ENCODE peak calls at places on chromosomes 3 and 15, in seven cellular contexts. D is esophagus muscularis mucosa, F is tibial nerve, H is suprapubic skin, V is spleen, G is ovary, L is GM23248. Z is an unnamed sample. For H3K36me3, the result is how much of the 10 kb centered on the place peaks cover.

GRCh38 chr3:189937302-189938255 is 183.1 kb downstream of the P3H2 start:
- DNase-seq in F (no peak), D (no peak), H (no peak), G (no peak), V (no peak), L (peak), Z (no peak)

GRCh38 chr15:101309436-101310162 is 14.6 kb upstream of the SNRPA1 start:
- DNase-seq in L (no peak), V (peak), F (no peak), D (no peak), G (no peak), H (peak), Z (no peak)

GRCh38 chr3:83426311-83426710 is 1532.5 kb upstream of the CADM2 start:
- DNase-seq in H (no peak), G (no peak), L (no peak), D (no peak), F (no peak), V (no peak), Z (no peak)

GRCh38 chr3:8307545-8308110 is 194.0 kb upstream of the LMCD1 start:
- DNase-seq in G (no peak), D (no peak), F (no peak), H (no peak), L (no peak), V (no peak), Z (no peak)

GRCh38 chr3:82033186-82033585 is 271.7 kb upstream of the GBE1 start:
- DNase-seq in D (no peak), H (no peak), F (no peak), G (no peak), V (no peak), L (no peak), Z (no peak)

GRCh38 chr3:8460815-8461482 is 40.7 kb upstream of the LMCD1 start:
- DNase-seq in D (no peak), F (no peak), L (peak), V (no peak), G (no peak), H (no peak), Z (no peak)

GRCh38 chr3:188683032-188683491 is 488.7 kb upstream of the TPRG1 start:
- DNase-seq in G (no peak), D (no peak), V (no peak), F (no peak), H (no peak), L (peak), Z (no peak)

GRCh38 chr3:31092748-31093607 is 198.5 kb upstream of the GADL1 start:
- DNase-seq in V (no peak), D (peak), L (peak), F (no peak), G (no peak), H (no peak), Z (no peak)

GRCh38 chr3:74643636-74644035 is 29.2 kb upstream of the CNTN3 start:
- DNase-seq in F (no peak), V (no peak), H (peak), D (no peak), G (peak), L (peak), Z (no peak)

GRCh38 chr3:169150874-169151273 is 512.6 kb downstream of the MECOM start:
- DNase-seq in V (no peak), H (no peak), F (no peak), D (no peak), L (no peak), G (no peak), Z (no peak)

GRCh38 chr3:138944136-138944658 is 2.7 kb downstream of the FOXL2 start:
- DNase-seq in L (no peak), D (no peak), G (no peak), V (peak), H (no peak), F (no peak), Z (no peak)

GRCh38 chr3:156332304-156332703 is 211.9 kb downstream of the KCNAB1 start:
- DNase-seq in D (no peak), G (no peak), F (no peak), L (no peak), H (no peak), V (no peak), Z (no peak)

GRCh38 chr3:128313181-128313725 is 153.4 kb downstream of the DNAJB8 start:
- DNase-seq in H (peak), L (no peak), D (no peak), G (no peak), F (no peak), V (no peak), Z (peak)

GRCh38 chr15:90211440-90212168 is 10.5 kb downstream of the SEMA4B start:
- DNase-seq in D (no peak), L (peak), G (no peak), F (no peak), V (peak), H (no peak), Z (no peak)

GRCh38 chr15:36251450-36251849 is 328.0 kb upstream of the CDIN1 start:
- DNase-seq in V (no peak), H (no peak), G (no peak), L (peak), F (no peak), D (no peak), Z (no peak)

GRCh38 chr3:143600762-143601161 is 247.5 kb downstream of the SLC9A9 start:
- DNase-seq in L (no peak), F (no peak), V (no peak), H (no peak), G (no peak), D (peak), Z (no peak)
- H3K4me3 ChIP-seq in L (no peak), F (no peak), V (no peak), H (no peak), G (no peak), D (no peak), Z (no peak)

GRCh38 chr15:22908830-22909229 is 70.4 kb downstream of the NIPA2 start:
- DNase-seq in L (no peak), H (no peak), V (peak), F (no peak), G (no peak), D (no peak), Z (no peak)
- H3K36me3 ChIP-seq in L (under half), H (half or more), V (half or more), F (under half), G (under half), D (half or more), Z (under half)

DNA sequence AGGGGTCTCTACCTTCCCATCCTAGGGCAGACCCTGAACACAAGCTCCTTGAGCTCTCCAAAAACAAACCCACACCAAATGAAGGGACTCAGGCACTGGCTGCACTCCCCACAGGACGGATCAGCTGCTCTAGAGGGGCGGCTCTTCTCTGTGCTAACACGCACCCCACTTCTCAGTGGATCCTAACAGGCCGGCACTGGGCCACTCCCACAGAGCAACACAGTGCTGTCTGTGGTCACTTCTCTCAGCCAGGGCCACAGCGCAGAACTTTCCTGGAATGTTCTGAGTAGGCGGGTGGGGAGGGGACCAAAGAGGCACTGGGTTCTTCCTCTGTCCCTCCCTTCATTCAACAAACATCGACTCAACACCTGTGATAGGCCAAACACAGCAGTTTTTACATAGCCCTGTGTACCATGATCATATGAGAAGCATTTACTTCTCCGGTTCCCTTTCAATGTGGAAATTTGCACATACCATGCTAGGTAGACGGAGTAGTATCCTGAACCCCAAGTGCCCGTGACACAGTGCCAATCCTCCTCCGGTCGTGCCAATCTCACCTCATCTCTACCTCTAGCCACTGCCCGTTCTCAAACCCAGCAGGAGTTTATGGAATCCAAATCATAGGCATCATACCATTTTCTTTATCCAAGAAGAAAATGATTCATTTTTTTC is 98.1 kb downstream of the LRIG1 start:
- DNase-seq in D (no peak), F (no peak), G (no peak), V (no peak), H (no peak), L (peak), Z (peak)
- H3K27ac ChIP-seq in D (peak), F (no peak), G (no peak), V (no peak), H (no peak), L (peak), Z (peak)

DNA sequence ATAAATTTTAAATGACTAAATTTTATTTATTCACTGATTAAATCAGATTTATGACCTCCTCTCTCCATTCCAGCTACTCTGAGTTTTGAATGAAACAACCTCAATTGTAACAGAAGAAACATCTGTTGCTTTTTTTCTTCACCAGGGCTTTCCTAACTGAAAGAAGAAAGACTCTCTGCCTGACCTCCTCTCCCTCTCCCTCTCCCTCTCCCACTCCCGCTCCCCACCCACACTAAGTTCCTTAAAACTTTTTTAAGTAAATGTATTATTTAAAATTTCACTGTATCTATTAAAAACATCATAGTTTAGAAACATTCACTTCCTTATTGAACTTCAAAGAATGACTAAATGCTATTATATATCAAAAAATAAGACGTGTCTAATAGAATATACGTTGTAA is 122.0 kb downstream of the TFDP2 start:
- DNase-seq in F (no peak), L (peak), V (no peak), G (no peak), D (no peak), H (no peak), Z (no peak)
- H3K4me3 ChIP-seq in F (peak), L (peak), V (peak), G (no peak), D (peak), H (peak), Z (peak)

GRCh38 chr3:77814845-77815244 is 774.9 kb downstream of the ROBO2 start:
- DNase-seq in V (no peak), D (no peak), L (no peak), F (no peak), G (no peak), H (no peak), Z (no peak)
- H3K36me3 ChIP-seq in V (under half), D (under half), L (under half), F (under half), G (under half), H (under half), Z (under half)

Z was measured in breast epithelium.